ENCODE peak calls at places on chromosomes 1 and 21, in nine cellular contexts. I, U, G, B, Y, S, A, W and X are unnamed samples.

GRCh38 chr21:21688877-21689276 is 690.7 kb downstream of the NCAM2 start:
- DNase-seq in Y (no peak), I (peak), W (peak), U (no peak), G (no peak), A (no peak), S (no peak), B (no peak), X (peak)

GRCh38 chr1:93845554-93846150 is 33.4 kb downstream of the DNTTIP2 start:
- DNase-seq in W (peak), B (peak), Y (peak), U (no peak), A (peak), S (peak), I (peak), G (no peak), X (peak)

GRCh38 chr21:45939521-45940045 is 42.0 kb upstream of the COL6A1 start:
- DNase-seq in W (no peak), S (no peak), U (no peak), B (no peak), A (no peak), Y (no peak), G (no peak), I (no peak), X (no peak)

GRCh38 chr1:11286735-11287410 is 13.9 kb downstream of the UBIAD1 start:
- DNase-seq in A (no peak), W (peak), Y (no peak), I (no peak), G (no peak), S (no peak), U (no peak), B (no peak), X (peak)

GRCh38 chr1:248858096-248858890 is 592 bp downstream of the ZNF692 start:
- DNase-seq in G (peak), Y (peak), A (peak), B (peak), I (peak), U (peak), W (peak), S (peak), X (peak)

GRCh38 chr1:202155478-202156021 is 4.9 kb downstream of the PTPN7 start:
- DNase-seq in G (no peak), W (no peak), U (no peak), Y (no peak), B (peak), I (peak), A (peak), S (no peak), X (peak)

GRCh38 chr1:185825556-185825955 is 91.4 kb downstream of the HMCN1 start:
- DNase-seq in Y (no peak), W (no peak), U (no peak), G (no peak), A (no peak), I (no peak), S (no peak), B (no peak), X (peak)

GRCh38 chr1:59674605-59675004 is 140.1 kb upstream of the HOOK1 start:
- DNase-seq in Y (no peak), I (no peak), G (no peak), U (peak), A (peak), B (peak), W (peak), S (no peak), X (peak)